ENCODE peak calls at places on chromosomes 13 and 19, in eight cellular contexts. G is adrenal gland, L is fibroblast of lung, U is heart left ventricle, I is tibial artery, W is PC-9, Z is suprapubic skin, B is upper lobe of right lung. S is an unnamed sample. For H3K4me1, the result is how much of the 10 kb centered on the place peaks cover.

GRCh38 chr13:50229935-50230334 is 214.7 kb downstream of the KCNRG start:
- DNase-seq in G (no peak), W (no peak), B (no peak), U (no peak), L (no peak), I (no peak), Z (no peak), S (no peak)

GRCh38 chr13:21020176-21020575 is 41.2 kb downstream of the LATS2 start:
- DNase-seq in B (no peak), U (no peak), W (no peak), L (no peak), I (peak), G (peak), Z (no peak), S (no peak)

GRCh38 chr13:53058077-53058660 is 29.6 kb downstream of the OLFM4 start:
- DNase-seq in W (no peak), U (no peak), G (no peak), B (no peak), Z (no peak), L (no peak), I (no peak), S (no peak)

GRCh38 chr13:95275322-95276118 is 25.7 kb downstream of the ABCC4 start:
- DNase-seq in L (peak), I (no peak), W (peak), G (no peak), U (no peak), B (no peak), Z (no peak), S (no peak)

GRCh38 chr19:34363094-34363493 is 1.9 kb upstream of the GPI start:
- DNase-seq in W (no peak), U (no peak), G (no peak), B (no peak), Z (no peak), L (no peak), I (no peak), S (no peak)

GRCh38 chr13:33090755-33091454 is 74.7 kb downstream of the KL start:
- DNase-seq in U (no peak), B (no peak), W (no peak), Z (no peak), I (no peak), L (no peak), G (no peak), S (no peak)

GRCh38 chr19:31548941-31549340 is 199.7 kb upstream of the TSHZ3 start:
- DNase-seq in B (no peak), Z (no peak), L (peak), I (no peak), U (no peak), G (no peak), W (no peak), S (no peak)

GRCh38 chr19:4713384-4713951 is 10.2 kb downstream of the DPP9 start:
- DNase-seq in G (peak), L (peak), I (peak), U (peak), B (peak), W (peak), Z (peak), S (peak)

GRCh38 chr13:93398167-93398566 is 171.6 kb downstream of the GPC6 start:
- DNase-seq in I (no peak), B (no peak), G (no peak), L (peak), Z (no peak), U (no peak), W (no peak), S (no peak)

GRCh38 chr19:15563325-15563794 is 51.7 kb upstream of the CYP4F8 start:
- DNase-seq in I (no peak), U (no peak), L (no peak), G (peak), W (peak), Z (no peak), B (peak), S (peak)

GRCh38 chr13:59281453-59281852 is 882.3 kb downstream of the DIAPH3 start:
- DNase-seq in Z (no peak), I (no peak), L (no peak), U (no peak), W (no peak), G (no peak), B (no peak), S (no peak)

GRCh38 chr13:85278851-85279250 is 520.4 kb downstream of the SLITRK6 start:
- DNase-seq in U (no peak), Z (no peak), G (no peak), L (no peak), B (no peak), I (no peak), W (no peak), S (no peak)

GRCh38 chr13:111572956-111573355 is 252.5 kb downstream of the TEX29 start:
- DNase-seq in W (no peak), L (no peak), B (no peak), I (no peak), Z (no peak), U (no peak), G (peak), S (no peak)

GRCh38 chr19:4802711-4803110 is 11.2 kb downstream of the FEM1A start:
- DNase-seq in G (no peak), Z (no peak), W (no peak), U (peak), B (no peak), L (no peak), I (no peak), S (no peak)

GRCh38 chr13:114234266-114234644 is 442 bp upstream of the CDC16 start:
- DNase-seq in W (no peak), G (no peak), L (no peak), U (no peak), I (no peak), B (no peak), Z (no peak), S (no peak)

GRCh38 chr19:35963514-35963913 is 27.3 kb downstream of the LRFN3 start:
- DNase-seq in Z (no peak), I (no peak), B (no peak), W (no peak), L (peak), G (no peak), U (peak), S (no peak)

GRCh38 chr19:2431318-2432055 is 4.1 kb upstream of the TIMM13 start:
- DNase-seq in W (no peak), U (no peak), G (no peak), B (no peak), Z (no peak), I (no peak), L (no peak), S (no peak)

GRCh38 chr13:97068964-97069815 is 74.9 kb upstream of the OXGR1 start:
- DNase-seq in W (no peak), B (no peak), Z (no peak), L (no peak), G (no peak), I (no peak), U (peak), S (no peak)

GRCh38 chr19:4916292-4917082 is 7.2 kb downstream of the UHRF1 start:
- DNase-seq in Z (peak), I (no peak), B (no peak), W (no peak), U (no peak), L (no peak), G (no peak), S (no peak)

DNA sequence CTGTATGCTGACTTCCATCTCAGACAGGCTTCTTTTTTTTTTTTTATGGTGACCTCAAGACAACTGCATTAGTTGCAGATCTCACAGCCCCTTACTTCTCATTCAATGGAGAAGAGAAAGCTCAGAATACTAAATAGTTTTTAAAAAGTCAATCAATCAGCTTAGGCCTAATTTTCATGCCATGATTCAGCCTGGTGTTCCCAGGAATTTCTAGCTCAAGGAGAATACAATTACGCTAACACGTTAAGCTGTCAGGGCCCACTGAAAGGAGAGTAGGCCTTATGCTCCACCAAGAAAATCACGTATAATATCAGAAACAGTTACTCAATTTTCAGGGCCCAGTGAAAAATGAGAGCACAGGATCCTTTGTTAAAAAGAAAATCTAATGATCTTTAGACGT is 1596.0 kb upstream of the MIR17HG start:
- DNase-seq in U (no peak), G (no peak), I (no peak), B (no peak), Z (no peak), W (no peak), L (no peak), S (no peak)
- H3K4me1 ChIP-seq in U (under half), G (under half), I (under half), B (under half), Z (under half), W (under half), L (under half), S (under half)

GRCh38 chr13:24625870-24626419 is 54.3 kb upstream of the ATP12A start:
- DNase-seq in B (no peak), Z (no peak), U (no peak), L (no peak), I (no peak), W (no peak), G (no peak), S (no peak)

GRCh38 chr13:24625324-24625723 is 54.9 kb upstream of the ATP12A start:
- DNase-seq in Z (no peak), I (no peak), U (no peak), G (no peak), L (no peak), B (no peak), W (no peak), S (no peak)

GRCh38 chr13:24626449-24626848 is 53.8 kb upstream of the ATP12A start:
- DNase-seq in G (no peak), Z (no peak), U (no peak), I (no peak), W (no peak), B (no peak), L (no peak), S (no peak)

GRCh38 chr13:24627864-24628418 is 52.3 kb upstream of the ATP12A start:
- DNase-seq in G (no peak), Z (no peak), L (no peak), U (no peak), B (no peak), I (no peak), W (no peak), S (no peak)

DNA sequence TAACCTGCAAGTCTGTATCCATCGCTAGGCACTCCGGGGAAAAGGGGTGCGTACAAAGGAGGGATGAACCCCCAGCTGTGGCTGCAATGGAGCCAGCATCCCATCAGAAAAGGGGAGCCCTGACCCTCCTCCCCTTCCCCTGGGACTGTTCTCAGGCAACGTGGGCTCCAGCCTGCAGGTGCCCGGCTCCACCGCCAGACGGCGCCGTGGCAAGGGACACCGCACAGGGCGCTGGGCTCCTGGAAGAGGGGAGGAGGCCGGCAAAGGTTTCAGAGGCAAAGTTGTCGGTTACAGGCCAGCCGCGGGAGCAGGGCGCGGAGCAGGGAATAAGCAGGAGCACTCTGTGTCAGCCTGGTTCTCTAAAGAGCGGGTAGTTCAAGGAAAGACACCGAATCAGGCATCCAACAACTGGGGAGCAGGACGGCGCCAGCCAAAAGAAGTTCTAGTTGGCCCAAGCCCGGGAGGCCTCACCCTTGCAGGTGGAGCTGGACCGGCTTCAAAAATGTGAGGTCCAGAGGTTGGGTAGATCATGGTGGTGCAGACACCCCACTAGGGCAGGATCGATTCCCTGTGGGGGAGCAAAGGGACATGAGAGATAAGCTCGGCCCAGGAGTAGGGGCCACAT is 53.0 kb upstream of the ATP12A start:
- DNase-seq in B (no peak), U (no peak), L (no peak), W (no peak), Z (no peak), I (no peak), G (no peak), S (no peak)
- TF ChIP-seq CTCF in B (peak), U (no peak), L (peak), W (peak), Z (peak), I (peak), G (no peak), S (peak)

GRCh38 chr19:11489378-11489777 is 8.5 kb upstream of the ELAVL3 start:
- DNase-seq in W (no peak), Z (no peak), B (no peak), U (no peak), L (no peak), I (no peak), G (no peak), S (no peak)
- H3K4me1 ChIP-seq in W (under half), Z (under half), B (under half), U (under half), L (under half), I (under half), G (under half), S (under half)

DNA sequence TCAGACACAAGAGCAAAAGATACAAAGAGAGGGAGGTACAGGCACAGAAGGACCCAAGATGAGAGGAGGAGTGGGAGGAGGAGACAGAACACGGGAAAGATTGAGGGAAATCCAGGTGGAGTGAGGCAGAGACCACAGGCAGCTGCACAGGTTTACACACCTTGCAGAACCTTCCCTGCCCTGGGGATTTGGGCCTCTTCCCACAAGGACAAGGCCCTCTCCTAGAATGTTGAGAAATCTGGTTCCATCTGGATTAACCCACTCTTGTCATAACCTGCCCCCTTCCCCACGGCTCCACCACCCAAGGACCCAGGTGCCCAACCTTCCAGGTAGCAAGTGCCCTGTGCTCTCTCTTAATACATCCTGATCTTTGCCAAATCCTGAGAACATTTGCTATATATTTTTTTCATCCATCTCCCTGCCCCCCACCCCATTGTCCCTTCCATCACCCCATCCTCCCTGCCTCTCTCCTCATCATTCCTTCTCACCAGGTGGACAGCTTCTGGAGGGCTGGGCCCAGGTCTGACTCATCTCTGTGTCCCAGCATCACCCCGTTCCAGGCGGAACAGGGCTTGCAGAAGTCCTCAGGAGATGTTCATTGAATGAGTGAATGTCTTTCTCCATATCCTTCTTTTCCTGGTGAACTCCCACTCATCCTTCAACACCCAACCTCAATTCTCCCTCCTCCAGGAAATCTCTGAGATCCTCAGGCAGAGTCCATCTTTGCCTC is 8.8 kb upstream of the KLK8 start:
- DNase-seq in B (no peak), W (peak), I (no peak), Z (no peak), G (no peak), U (no peak), L (no peak), S (no peak)
- TF ChIP-seq CTCF in B (no peak), W (no peak), I (no peak), Z (no peak), G (no peak), U (no peak), L (no peak), S (no peak)

GRCh38 chr19:6589711-6590457 is 1.1 kb downstream of the CD70 start:
- DNase-seq in W (no peak), Z (no peak), G (no peak), L (no peak), U (no peak), B (no peak), I (no peak), S (no peak)

GRCh38 chr19:6590458-6591319 is at the start of gene CD70:
- DNase-seq in I (no peak), Z (peak), B (no peak), W (no peak), U (no peak), L (peak), G (no peak), S (no peak)

GRCh38 chr19:6587093-6587820 is 3.7 kb downstream of the CD70 start:
- DNase-seq in Z (no peak), L (no peak), G (no peak), W (no peak), B (no peak), I (no peak), U (no peak), S (no peak)

GRCh38 chr19:6587998-6588507 is 2.9 kb downstream of the CD70 start:
- DNase-seq in I (no peak), W (no peak), G (no peak), B (no peak), Z (no peak), U (no peak), L (no peak), S (no peak)

GRCh38 chr19:6588508-6589345 is 2.2 kb downstream of the CD70 start:
- DNase-seq in L (no peak), Z (no peak), B (no peak), U (no peak), G (no peak), W (no peak), I (no peak), S (no peak)
- H3K4me1 ChIP-seq in L (under half), Z (under half), B (under half), U (under half), G (under half), W (under half), I (under half), S (under half)

DNA sequence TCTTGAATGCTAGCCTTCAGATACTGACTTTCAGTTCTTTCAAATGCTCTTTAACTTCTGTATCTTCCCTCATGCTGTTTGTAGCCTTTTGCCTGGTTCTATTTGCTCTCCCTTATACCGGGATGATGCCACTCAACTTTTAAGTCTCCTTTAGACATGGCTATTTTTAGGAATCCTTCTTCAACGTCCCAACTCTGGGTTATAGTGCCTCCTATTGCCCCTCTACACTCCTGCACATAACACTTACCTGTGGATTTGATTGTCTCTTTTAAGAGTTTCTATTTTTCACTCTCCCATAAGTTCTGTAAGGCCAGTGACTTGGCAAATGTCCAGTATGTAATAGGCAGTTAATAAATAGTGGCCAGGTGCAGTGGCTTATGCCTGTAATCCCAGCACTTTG is 343.0 kb downstream of the KLF5 start:
- DNase-seq in W (no peak), G (no peak), B (no peak), U (no peak), I (no peak), Z (no peak), L (no peak), S (no peak)
- TF ChIP-seq CTCF in W (no peak), G (no peak), B (no peak), U (no peak), I (no peak), Z (no peak), L (no peak), S (no peak)

DNA sequence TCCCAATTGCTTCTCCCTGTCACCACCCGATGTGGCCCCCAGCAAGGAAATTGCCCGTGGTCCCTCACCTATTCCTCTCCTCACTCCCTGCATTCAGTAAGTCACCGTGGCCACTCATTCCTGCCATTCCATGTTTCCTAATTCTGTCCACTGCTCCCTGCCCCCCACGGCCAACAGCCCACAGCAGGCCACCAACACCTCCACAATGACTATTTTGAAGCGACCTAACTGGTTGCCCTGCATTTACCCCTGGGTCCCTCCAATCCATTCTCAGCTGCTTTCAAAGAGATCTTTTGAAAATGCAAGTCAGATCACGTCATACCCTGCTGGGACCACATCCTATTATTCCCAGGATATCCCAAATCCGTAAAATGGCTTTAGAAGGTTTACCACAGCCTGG is 210.4 kb downstream of the DCLK1 start:
- DNase-seq in G (no peak), W (no peak), I (no peak), Z (no peak), L (no peak), U (no peak), B (no peak), S (no peak)
- H3K4me1 ChIP-seq in G (under half), W (under half), I (under half), Z (under half), L (under half), U (under half), B (under half), S (under half)

GRCh38 chr13:99610702-99611289 is 109.5 kb downstream of the TM9SF2 start:
- DNase-seq in U (no peak), B (no peak), L (no peak), W (no peak), Z (no peak), G (no peak), I (no peak), S (no peak)
- TF ChIP-seq CTCF in U (no peak), B (peak), L (peak), W (no peak), Z (no peak), G (no peak), I (no peak), S (no peak)

DNA sequence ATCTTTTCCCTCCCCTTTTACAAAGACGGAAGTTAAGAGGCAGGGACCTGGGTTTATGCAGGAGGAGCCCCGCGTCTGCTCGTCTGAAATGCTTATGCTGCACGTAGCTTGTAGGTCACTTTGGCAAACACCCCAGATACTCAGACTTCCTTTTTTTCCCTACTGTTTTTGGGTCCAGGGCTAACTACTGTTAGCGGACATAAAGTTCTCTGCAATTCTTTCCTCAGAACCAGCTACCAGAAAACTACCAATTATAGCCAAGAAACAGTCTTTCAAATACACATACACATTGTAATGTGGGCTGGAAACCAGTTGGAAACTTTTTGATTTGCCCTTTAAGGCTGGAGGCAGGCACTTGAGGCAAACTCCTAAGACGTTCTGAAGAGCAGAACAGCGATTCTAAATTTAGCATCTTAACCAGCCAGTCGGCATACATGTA is 50.7 kb downstream of the EFNB2 start:
- DNase-seq in I (peak), G (no peak), U (no peak), L (peak), Z (no peak), B (no peak), W (no peak), S (no peak)
- H3K4me1 ChIP-seq in I (under half), G (under half), U (under half), L (under half), Z (under half), B (under half), W (under half), S (under half)